ENCODE peak calls at places on chromosomes 16 and 17, in six cellular contexts. Q, U, B, Y, J and G are unnamed samples.

GRCh38 chr17:50210249-50211225 is 9.1 kb upstream of the COL1A1 start:
- DNase-seq in Q (no peak), U (peak; percentile 100), B (peak; percentile 95), Y (no peak), J (no peak), G (peak; percentile 83)

GRCh38 chr16:14307059-14307531 is 236.0 kb downstream of the MRTFB start:
- DNase-seq in Q (no peak), U (no peak), B (no peak), Y (no peak), J (no peak), G (no peak)

GRCh38 chr17:42067371-42068180 is 17.2 kb upstream of the C17orf113 start:
- DNase-seq in Q (peak; percentile 37), U (peak; percentile 45), B (no peak), Y (peak; percentile 79), J (peak; percentile 74), G (peak; percentile 54)

GRCh38 chr17:75476274-75476673 is 19.8 kb downstream of the TMEM94 start:
- DNase-seq in Q (peak; percentile 88), U (peak; percentile 36), B (no peak), Y (no peak), J (no peak), G (no peak)

GRCh38 chr17:33328129-33328528 is 35.0 kb upstream of the ASIC2 start:
- DNase-seq in Q (no peak), U (peak; percentile 21), B (no peak), Y (no peak), J (peak; percentile 6), G (no peak)

GRCh38 chr16:86558355-86559193 is 3.5 kb upstream of the MTHFSD start:
- DNase-seq in Q (no peak), U (no peak), B (no peak), Y (no peak), J (no peak), G (no peak)

GRCh38 chr16:5979905-5980550 is 882.4 kb upstream of the EEF2KMT start:
- DNase-seq in Q (no peak), U (no peak), B (no peak), Y (no peak), J (no peak), G (no peak)

GRCh38 chr17:42571435-42572225 is 4.7 kb downstream of the MLX start:
- DNase-seq in Q (no peak), U (no peak), B (no peak), Y (no peak), J (no peak), G (peak; percentile 70)

GRCh38 chr17:73282629-73283028 is 20.9 kb upstream of the CPSF4L start:
- DNase-seq in Q (no peak), U (no peak), B (no peak), Y (no peak), J (no peak), G (no peak)

GRCh38 chr17:7045492-7046126 is 1.7 kb upstream of the SLC16A11 start:
- DNase-seq in Q (peak; percentile 86), U (peak; percentile 85), B (peak; percentile 59), Y (peak; percentile 38), J (peak; percentile 75), G (no peak)

GRCh38 chr16:57742543-57742942 is 7.0 kb downstream of the KATNB1 start:
- DNase-seq in Q (no peak), U (no peak), B (no peak), Y (no peak), J (no peak), G (no peak)

GRCh38 chr17:70365098-70365583 is 195.8 kb downstream of the KCNJ2 start:
- DNase-seq in Q (peak; percentile 78), U (peak; percentile 81), B (peak; percentile 18), Y (no peak), J (no peak), G (no peak)

GRCh38 chr16:23026777-23027362 is 122.4 kb downstream of the USP31 start:
- DNase-seq in Q (no peak), U (peak; percentile 10), B (no peak), Y (no peak), J (peak; percentile 7), G (no peak)

GRCh38 chr16:73473713-73474112 is 425.8 kb upstream of the ZFHX3 start:
- DNase-seq in Q (no peak), U (no peak), B (no peak), Y (no peak), J (no peak), G (no peak)

GRCh38 chr16:87747626-87748025 is 18.2 kb downstream of the KLHDC4 start:
- DNase-seq in Q (no peak), U (no peak), B (no peak), Y (no peak), J (no peak), G (no peak)

GRCh38 chr17:50560185-50560824 is at the start of gene CACNA1G:
- DNase-seq in Q (peak; percentile 51), U (peak; percentile 86), B (peak; percentile 55), Y (peak; percentile 90), J (peak; percentile 85), G (peak; percentile 93)

GRCh38 chr16:55042556-55043432 is 112.1 kb downstream of the IRX5 start:
- DNase-seq in Q (no peak), U (no peak), B (no peak), Y (no peak), J (no peak), G (no peak)

GRCh38 chr17:39376434-39376833 is 25.0 kb downstream of the FBXL20 start:
- DNase-seq in Q (no peak), U (no peak), B (no peak), Y (no peak), J (no peak), G (no peak)

GRCh38 chr16:24853830-24854229 is 8.1 kb downstream of the SLC5A11 start:
- DNase-seq in Q (peak; percentile 96), U (peak; percentile 31), B (no peak), Y (no peak), J (no peak), G (no peak)

GRCh38 chr17:7021993-7022778 is 664 bp upstream of the BCL6B start:
- DNase-seq in Q (peak; percentile 46), U (peak; percentile 68), B (no peak), Y (peak; percentile 80), J (peak; percentile 75), G (peak; percentile 96)